ENCODE peak calls at places on chromosomes 2 and 18, in five cellular contexts. W is K562, P is HepG2, M is HCT116, Z is H1. S is an unnamed sample.

GRCh38 chr18:22067682-22068081 is 101.7 kb upstream of the GATA6 start:
- DNase-seq in M (no peak), Z (no peak), W (no peak), P (no peak), S (no peak)

GRCh38 chr2:215619022-215619958 is 183.4 kb upstream of the FN1 start:
- DNase-seq in P (peak), Z (no peak), W (peak), M (peak), S (peak)

GRCh38 chr18:36211612-36212065 is 24.3 kb downstream of the MOCOS start:
- DNase-seq in Z (no peak), M (no peak), W (no peak), P (no peak), S (no peak)

GRCh38 chr2:145095641-145096435 is 575.9 kb upstream of the ZEB2 start:
- DNase-seq in P (no peak), M (no peak), Z (no peak), W (no peak), S (no peak)

GRCh38 chr2:166154685-166155091 is 26.9 kb upstream of the SCN1A start:
- DNase-seq in W (no peak), Z (no peak), M (no peak), P (peak), S (no peak)

GRCh38 chr2:236208281-236208900 is 40.2 kb upstream of the GBX2 start:
- DNase-seq in W (no peak), M (no peak), P (no peak), Z (peak), S (no peak)

GRCh38 chr2:8006181-8006580 is 675.7 kb upstream of the ID2 start:
- DNase-seq in P (no peak), W (no peak), M (no peak), Z (no peak), S (no peak)

GRCh38 chr2:47070155-47070919 is 84.8 kb downstream of the STPG4 start:
- DNase-seq in P (peak), M (no peak), W (no peak), Z (no peak), S (no peak)

GRCh38 chr2:173580351-173580750 is 225.7 kb downstream of the CDCA7 start:
- DNase-seq in P (no peak), Z (no peak), M (no peak), W (no peak), S (no peak)

GRCh38 chr2:85400951-85401805 is 9.0 kb downstream of the CAPG start:
- DNase-seq in M (no peak), P (no peak), Z (no peak), W (no peak), S (no peak)

GRCh38 chr2:15653806-15654726 is 62.4 kb downstream of the DDX1 start:
- DNase-seq in P (no peak), W (no peak), Z (no peak), M (no peak), S (no peak)

GRCh38 chr2:15655123-15655887 is 63.6 kb downstream of the DDX1 start:
- DNase-seq in P (no peak), Z (no peak), W (no peak), M (no peak), S (no peak)

GRCh38 chr2:15657759-15658158 is 66.1 kb downstream of the DDX1 start:
- DNase-seq in Z (no peak), W (no peak), M (no peak), P (no peak), S (no peak)

GRCh38 chr2:15654727-15655073 is 63.0 kb downstream of the DDX1 start:
- DNase-seq in W (no peak), M (no peak), Z (no peak), P (no peak), S (no peak)

DNA sequence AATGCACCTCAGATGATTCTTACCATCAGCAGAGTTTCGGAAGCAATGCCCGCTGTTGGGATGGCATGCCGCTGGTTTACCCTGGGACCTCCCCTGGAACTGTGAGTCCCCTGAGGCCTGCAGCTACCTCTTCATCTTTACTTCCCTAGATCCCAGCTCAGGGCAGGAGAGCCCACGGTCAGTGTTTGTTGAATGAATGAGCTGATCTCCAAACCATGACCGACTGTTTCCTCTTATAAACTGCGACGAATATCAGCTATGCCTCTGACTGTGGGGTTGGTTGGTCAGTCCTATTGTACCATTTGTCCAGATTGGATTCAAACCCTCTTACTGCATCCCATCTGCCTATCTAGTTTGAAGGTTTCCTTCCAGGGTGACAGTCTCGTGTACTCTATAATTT is 64.4 kb downstream of the DDX1 start:
- DNase-seq in P (no peak), W (no peak), M (no peak), Z (no peak), S (no peak)
- TF ChIP-seq ZNF274 in P (no peak), W (no peak), M (no peak), Z (no peak), S (no peak)

DNA sequence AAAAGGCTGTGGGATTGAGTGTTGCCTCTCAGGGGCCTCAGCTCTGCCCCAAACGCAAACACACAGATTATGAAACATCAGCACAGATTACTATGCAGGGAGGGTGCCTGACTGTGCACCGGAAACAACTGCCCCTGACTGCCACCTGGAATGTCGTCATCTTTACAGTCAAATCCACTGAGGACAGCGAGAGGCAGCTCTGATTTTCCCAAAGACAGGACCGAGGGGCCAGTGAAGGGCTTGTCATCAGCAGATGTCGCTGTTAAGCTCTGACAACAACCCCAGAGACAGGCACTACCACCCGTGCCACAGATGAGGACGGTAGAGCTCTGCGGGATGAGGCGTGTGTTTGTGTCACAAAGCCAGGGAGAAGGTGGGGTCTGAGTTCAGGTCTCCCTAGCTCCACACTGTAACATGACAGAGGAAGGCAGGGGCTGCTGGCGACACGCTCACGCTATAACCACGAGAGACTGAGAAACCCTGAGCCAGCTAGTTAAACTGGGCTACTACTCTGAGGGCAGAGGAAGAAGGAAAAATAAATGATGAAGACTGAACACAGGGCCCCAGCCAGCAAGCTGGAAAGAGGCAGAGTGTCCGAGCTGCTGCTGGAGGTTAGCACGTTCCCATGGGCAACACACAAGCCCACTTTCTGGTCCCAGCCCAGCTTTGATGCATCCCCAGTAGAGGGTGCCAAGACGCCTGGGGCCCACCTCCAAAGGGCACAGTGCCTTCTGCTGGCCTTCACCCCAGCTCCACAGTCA is 47.0 kb downstream of the PARD6G start:
- DNase-seq in M (no peak), P (peak), W (no peak), Z (peak), S (no peak)
- TF ChIP-seq YY1 in M (no peak), P (no peak), W (no peak), Z (no peak), S (no peak)

GRCh38 chr2:19646987-19647386 is 254.8 kb downstream of the TTC32 start:
- DNase-seq in W (no peak), P (peak), Z (no peak), M (no peak), S (no peak)

GRCh38 chr2:19648583-19648982 is 253.2 kb downstream of the TTC32 start:
- DNase-seq in Z (no peak), M (no peak), W (no peak), P (no peak), S (no peak)

GRCh38 chr2:19649107-19649506 is 252.7 kb downstream of the TTC32 start:
- DNase-seq in Z (no peak), M (no peak), W (no peak), P (no peak), S (no peak)

GRCh38 chr2:19651466-19651865 is 250.3 kb downstream of the TTC32 start:
- DNase-seq in Z (no peak), M (no peak), P (no peak), W (no peak), S (no peak)

GRCh38 chr2:19649785-19650380 is 251.9 kb downstream of the TTC32 start:
- DNase-seq in Z (no peak), M (no peak), W (no peak), P (no peak), S (no peak)
- H3K9ac ChIP-seq in Z (no peak), M (no peak), W (no peak), P (no peak), S (no peak)

DNA sequence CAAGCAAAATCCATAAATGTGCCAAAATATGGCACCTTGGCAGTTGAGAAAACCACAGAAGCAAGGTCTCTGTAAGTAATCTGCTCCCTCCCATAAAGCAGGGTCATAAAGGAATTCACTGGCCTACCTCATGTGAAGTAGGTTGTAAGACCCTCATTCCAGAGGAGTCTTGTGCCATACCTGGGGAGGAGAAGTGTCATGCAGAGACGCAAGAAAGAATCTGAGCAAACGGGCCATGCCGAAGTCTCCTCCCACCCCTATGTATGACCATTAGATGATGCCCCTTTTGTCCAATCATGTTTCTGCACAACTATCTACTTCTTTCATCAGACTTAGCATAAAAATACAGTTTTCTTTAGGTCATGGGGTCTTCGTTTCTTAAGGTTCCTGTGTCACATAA is 14.6 kb downstream of the NMUR1 start:
- DNase-seq in Z (no peak), W (peak), M (no peak), P (no peak), S (no peak)
- TF ChIP-seq ZNF274 in Z (no peak), W (no peak), M (no peak), P (no peak), S (no peak)

S was measured in NT2/D1.